ENCODE peak calls at places on chromosomes 3 and 15, in seven cellular contexts. One of them, this sample, is unnamed.

GRCh38 chr3:197547206-197547605 is 8.6 kb downstream of the BDH1 start:
- DNase-seq in stimulated activated CD8-positive, alpha-beta memory T cell treated with anti-CD3 and anti-CD28 coated beads, Interleukin-4, amount 100 ng/mL, for 4 hours: no peak
- DNase-seq in stimulated activated CD4-positive, alpha-beta T cell treated with anti-CD3 and anti-CD28 coated beads, TNF-alpha, amount 100 ng/mL, for 1 hour: no peak
- DNase-seq in fibroblast of the aortic adventitia: no peak
- DNase-seq in breast epithelium: no peak
- DNase-seq in amniotic stem cell: no peak
- DNase-seq in endothelial cell: no peak
- DNase-seq in this sample: no peak

GRCh38 chr3:66565301-66565700 is 64.5 kb upstream of the LRIG1 start:
- DNase-seq in stimulated activated CD8-positive, alpha-beta memory T cell treated with anti-CD3 and anti-CD28 coated beads, Interleukin-4, amount 100 ng/mL, for 4 hours: no peak
- DNase-seq in stimulated activated CD4-positive, alpha-beta T cell treated with anti-CD3 and anti-CD28 coated beads, TNF-alpha, amount 100 ng/mL, for 1 hour: no peak
- DNase-seq in fibroblast of the aortic adventitia: peak
- DNase-seq in breast epithelium: no peak
- DNase-seq in amniotic stem cell: no peak
- DNase-seq in endothelial cell: no peak
- DNase-seq in this sample: no peak

GRCh38 chr3:42711491-42712343 is 9.1 kb upstream of the HHATL start:
- DNase-seq in stimulated activated CD8-positive, alpha-beta memory T cell treated with anti-CD3 and anti-CD28 coated beads, Interleukin-4, amount 100 ng/mL, for 4 hours: no peak
- DNase-seq in stimulated activated CD4-positive, alpha-beta T cell treated with anti-CD3 and anti-CD28 coated beads, TNF-alpha, amount 100 ng/mL, for 1 hour: no peak
- DNase-seq in fibroblast of the aortic adventitia: no peak
- DNase-seq in breast epithelium: no peak
- DNase-seq in amniotic stem cell: no peak
- DNase-seq in endothelial cell: no peak
- DNase-seq in this sample: no peak

GRCh38 chr15:99427668-99428361 is 138.0 kb upstream of the MEF2A start:
- DNase-seq in stimulated activated CD8-positive, alpha-beta memory T cell treated with anti-CD3 and anti-CD28 coated beads, Interleukin-4, amount 100 ng/mL, for 4 hours: no peak
- DNase-seq in stimulated activated CD4-positive, alpha-beta T cell treated with anti-CD3 and anti-CD28 coated beads, TNF-alpha, amount 100 ng/mL, for 1 hour: no peak
- DNase-seq in fibroblast of the aortic adventitia: no peak
- DNase-seq in breast epithelium: no peak
- DNase-seq in amniotic stem cell: no peak
- DNase-seq in endothelial cell: no peak
- DNase-seq in this sample: no peak

GRCh38 chr15:90022345-90022744 is 21.2 kb downstream of the ZNF710 start:
- DNase-seq in stimulated activated CD8-positive, alpha-beta memory T cell treated with anti-CD3 and anti-CD28 coated beads, Interleukin-4, amount 100 ng/mL, for 4 hours: no peak
- DNase-seq in stimulated activated CD4-positive, alpha-beta T cell treated with anti-CD3 and anti-CD28 coated beads, TNF-alpha, amount 100 ng/mL, for 1 hour: no peak
- DNase-seq in fibroblast of the aortic adventitia: no peak
- DNase-seq in breast epithelium: no peak
- DNase-seq in amniotic stem cell: no peak
- DNase-seq in endothelial cell: no peak
- DNase-seq in this sample: no peak

GRCh38 chr3:52123106-52123708 is 31.0 kb downstream of the POC1A start:
- DNase-seq in stimulated activated CD8-positive, alpha-beta memory T cell treated with anti-CD3 and anti-CD28 coated beads, Interleukin-4, amount 100 ng/mL, for 4 hours: peak
- DNase-seq in stimulated activated CD4-positive, alpha-beta T cell treated with anti-CD3 and anti-CD28 coated beads, TNF-alpha, amount 100 ng/mL, for 1 hour: peak
- DNase-seq in fibroblast of the aortic adventitia: peak
- DNase-seq in breast epithelium: peak
- DNase-seq in amniotic stem cell: peak
- DNase-seq in endothelial cell: peak
- DNase-seq in this sample: peak

GRCh38 chr15:58597943-58598828 is 151.3 kb downstream of the ADAM10 start:
- DNase-seq in stimulated activated CD8-positive, alpha-beta memory T cell treated with anti-CD3 and anti-CD28 coated beads, Interleukin-4, amount 100 ng/mL, for 4 hours: no peak
- DNase-seq in stimulated activated CD4-positive, alpha-beta T cell treated with anti-CD3 and anti-CD28 coated beads, TNF-alpha, amount 100 ng/mL, for 1 hour: no peak
- DNase-seq in fibroblast of the aortic adventitia: no peak
- DNase-seq in breast epithelium: no peak
- DNase-seq in amniotic stem cell: no peak
- DNase-seq in endothelial cell: no peak
- DNase-seq in this sample: no peak

GRCh38 chr15:90883971-90884718 is at the start of gene FES:
- DNase-seq in stimulated activated CD8-positive, alpha-beta memory T cell treated with anti-CD3 and anti-CD28 coated beads, Interleukin-4, amount 100 ng/mL, for 4 hours: no peak
- DNase-seq in stimulated activated CD4-positive, alpha-beta T cell treated with anti-CD3 and anti-CD28 coated beads, TNF-alpha, amount 100 ng/mL, for 1 hour: no peak
- DNase-seq in fibroblast of the aortic adventitia: peak
- DNase-seq in breast epithelium: no peak
- DNase-seq in amniotic stem cell: no peak
- DNase-seq in endothelial cell: peak
- DNase-seq in this sample: no peak

GRCh38 chr3:14717307-14717706 is 42.4 kb downstream of the C3orf20 start:
- DNase-seq in stimulated activated CD8-positive, alpha-beta memory T cell treated with anti-CD3 and anti-CD28 coated beads, Interleukin-4, amount 100 ng/mL, for 4 hours: no peak
- DNase-seq in stimulated activated CD4-positive, alpha-beta T cell treated with anti-CD3 and anti-CD28 coated beads, TNF-alpha, amount 100 ng/mL, for 1 hour: no peak
- DNase-seq in fibroblast of the aortic adventitia: no peak
- DNase-seq in breast epithelium: no peak
- DNase-seq in amniotic stem cell: no peak
- DNase-seq in endothelial cell: no peak
- DNase-seq in this sample: no peak

GRCh38 chr15:58678683-58679082 is 70.8 kb downstream of the ADAM10 start:
- DNase-seq in stimulated activated CD8-positive, alpha-beta memory T cell treated with anti-CD3 and anti-CD28 coated beads, Interleukin-4, amount 100 ng/mL, for 4 hours: no peak
- DNase-seq in stimulated activated CD4-positive, alpha-beta T cell treated with anti-CD3 and anti-CD28 coated beads, TNF-alpha, amount 100 ng/mL, for 1 hour: no peak
- DNase-seq in fibroblast of the aortic adventitia: peak
- DNase-seq in breast epithelium: no peak
- DNase-seq in amniotic stem cell: no peak
- DNase-seq in endothelial cell: no peak
- DNase-seq in this sample: no peak

GRCh38 chr3:146241523-146242240 is 9.2 kb downstream of the PLSCR4 start:
- DNase-seq in stimulated activated CD8-positive, alpha-beta memory T cell treated with anti-CD3 and anti-CD28 coated beads, Interleukin-4, amount 100 ng/mL, for 4 hours: no peak
- DNase-seq in stimulated activated CD4-positive, alpha-beta T cell treated with anti-CD3 and anti-CD28 coated beads, TNF-alpha, amount 100 ng/mL, for 1 hour: no peak
- DNase-seq in fibroblast of the aortic adventitia: peak
- DNase-seq in breast epithelium: no peak
- DNase-seq in amniotic stem cell: no peak
- DNase-seq in endothelial cell: no peak
- DNase-seq in this sample: no peak

GRCh38 chr3:55246016-55246415 is 241.1 kb downstream of the WNT5A start:
- DNase-seq in stimulated activated CD8-positive, alpha-beta memory T cell treated with anti-CD3 and anti-CD28 coated beads, Interleukin-4, amount 100 ng/mL, for 4 hours: no peak
- DNase-seq in stimulated activated CD4-positive, alpha-beta T cell treated with anti-CD3 and anti-CD28 coated beads, TNF-alpha, amount 100 ng/mL, for 1 hour: no peak
- DNase-seq in fibroblast of the aortic adventitia: peak
- DNase-seq in breast epithelium: no peak
- DNase-seq in amniotic stem cell: no peak
- DNase-seq in endothelial cell: no peak
- DNase-seq in this sample: no peak

GRCh38 chr15:42090375-42090774 is 4.0 kb downstream of the PLA2G4D start:
- DNase-seq in stimulated activated CD8-positive, alpha-beta memory T cell treated with anti-CD3 and anti-CD28 coated beads, Interleukin-4, amount 100 ng/mL, for 4 hours: no peak
- DNase-seq in stimulated activated CD4-positive, alpha-beta T cell treated with anti-CD3 and anti-CD28 coated beads, TNF-alpha, amount 100 ng/mL, for 1 hour: no peak
- DNase-seq in fibroblast of the aortic adventitia: no peak
- DNase-seq in breast epithelium: no peak
- DNase-seq in amniotic stem cell: no peak
- DNase-seq in endothelial cell: no peak
- DNase-seq in this sample: no peak

GRCh38 chr15:73599934-73600333 is 33.3 kb downstream of the NPTN start:
- DNase-seq in stimulated activated CD8-positive, alpha-beta memory T cell treated with anti-CD3 and anti-CD28 coated beads, Interleukin-4, amount 100 ng/mL, for 4 hours: no peak
- DNase-seq in stimulated activated CD4-positive, alpha-beta T cell treated with anti-CD3 and anti-CD28 coated beads, TNF-alpha, amount 100 ng/mL, for 1 hour: no peak
- DNase-seq in fibroblast of the aortic adventitia: no peak
- DNase-seq in breast epithelium: no peak
- DNase-seq in amniotic stem cell: no peak
- DNase-seq in endothelial cell: no peak
- DNase-seq in this sample: no peak

GRCh38 chr15:71103102-71103676 is 12.1 kb upstream of the THSD4 start:
- DNase-seq in stimulated activated CD8-positive, alpha-beta memory T cell treated with anti-CD3 and anti-CD28 coated beads, Interleukin-4, amount 100 ng/mL, for 4 hours: no peak
- DNase-seq in stimulated activated CD4-positive, alpha-beta T cell treated with anti-CD3 and anti-CD28 coated beads, TNF-alpha, amount 100 ng/mL, for 1 hour: no peak
- DNase-seq in fibroblast of the aortic adventitia: peak
- DNase-seq in breast epithelium: no peak
- DNase-seq in amniotic stem cell: no peak
- DNase-seq in endothelial cell: peak
- DNase-seq in this sample: no peak

GRCh38 chr3:42633544-42633943 is 20.0 kb upstream of the ZBTB47 start:
- DNase-seq in stimulated activated CD8-positive, alpha-beta memory T cell treated with anti-CD3 and anti-CD28 coated beads, Interleukin-4, amount 100 ng/mL, for 4 hours: no peak
- DNase-seq in stimulated activated CD4-positive, alpha-beta T cell treated with anti-CD3 and anti-CD28 coated beads, TNF-alpha, amount 100 ng/mL, for 1 hour: no peak
- DNase-seq in fibroblast of the aortic adventitia: no peak
- DNase-seq in breast epithelium: no peak
- DNase-seq in amniotic stem cell: no peak
- DNase-seq in endothelial cell: no peak
- DNase-seq in this sample: no peak

This sample was measured in putamen.